ENCODE peak calls at places on chromosomes 12 and 14, in eight cellular contexts. V is H1, F is ovary, U is A549, I is tibial nerve, S is HepG2, D is upper lobe of left lung, Q is suprapubic skin. B is an unnamed sample.

GRCh38 chr14:54815016-54815415 is 87.6 kb downstream of the GCH1 start:
- DNase-seq in V (no peak), Q (no peak), U (no peak), D (no peak), F (no peak), S (no peak), I (no peak), B (no peak)

GRCh38 chr14:50756300-50756699 is 74.7 kb downstream of the NIN start:
- DNase-seq in Q (no peak), I (no peak), V (no peak), D (peak), U (no peak), F (no peak), S (no peak), B (no peak)

GRCh38 chr12:8709124-8709830 is 11.5 kb downstream of the RIMKLB start:
- DNase-seq in S (no peak), U (no peak), I (no peak), Q (no peak), F (peak), D (peak), V (no peak), B (peak)

GRCh38 chr12:724194-724855 is 28.1 kb upstream of the WNK1 start:
- DNase-seq in I (no peak), F (no peak), V (no peak), D (peak), Q (no peak), U (no peak), S (no peak), B (no peak)

GRCh38 chr14:35254736-35255135 is 37.4 kb upstream of the PSMA6 start:
- DNase-seq in I (no peak), Q (no peak), V (no peak), F (no peak), D (no peak), S (no peak), U (no peak), B (no peak)

GRCh38 chr12:14841761-14842160 is 1.6 kb downstream of the ART4 start:
- DNase-seq in S (peak), Q (peak), I (peak), V (no peak), U (peak), F (no peak), D (peak), B (no peak)

GRCh38 chr14:70416322-70416716 is 571 bp downstream of the SYNJ2BP start:
- DNase-seq in Q (no peak), D (no peak), I (no peak), U (no peak), F (no peak), S (no peak), V (no peak), B (no peak)

GRCh38 chr12:24851341-24851740 is 97.6 kb downstream of the BCAT1 start:
- DNase-seq in I (no peak), F (no peak), U (no peak), V (no peak), Q (no peak), S (no peak), D (no peak), B (no peak)

GRCh38 chr12:132066749-132067148 is 77.4 kb downstream of the DDX51 start:
- DNase-seq in U (no peak), F (no peak), D (no peak), S (no peak), Q (no peak), V (no peak), I (no peak), B (no peak)

GRCh38 chr12:51752490-51752889 is 96.0 kb downstream of the FIGNL2 start:
- DNase-seq in V (no peak), I (peak), D (peak), U (no peak), S (no peak), F (no peak), Q (no peak), B (peak)

GRCh38 chr12:65886996-65887395 is 62.7 kb downstream of the HMGA2 start:
- DNase-seq in I (no peak), U (no peak), F (no peak), D (no peak), S (no peak), V (no peak), Q (no peak), B (no peak)
- TF ChIP-seq EP300 in I (no peak), U (no peak), F (no peak), D (no peak), S (no peak), V (no peak), Q (no peak), B (no peak)

GRCh38 chr14:80202888-80203562 is 8.3 kb downstream of the DIO2 start:
- DNase-seq in I (no peak), F (no peak), U (no peak), V (peak), S (peak), D (no peak), Q (no peak), B (peak)
- TF ChIP-seq EP300 in I (no peak), F (no peak), U (no peak), V (no peak), S (no peak), D (no peak), Q (no peak), B (no peak)

DNA sequence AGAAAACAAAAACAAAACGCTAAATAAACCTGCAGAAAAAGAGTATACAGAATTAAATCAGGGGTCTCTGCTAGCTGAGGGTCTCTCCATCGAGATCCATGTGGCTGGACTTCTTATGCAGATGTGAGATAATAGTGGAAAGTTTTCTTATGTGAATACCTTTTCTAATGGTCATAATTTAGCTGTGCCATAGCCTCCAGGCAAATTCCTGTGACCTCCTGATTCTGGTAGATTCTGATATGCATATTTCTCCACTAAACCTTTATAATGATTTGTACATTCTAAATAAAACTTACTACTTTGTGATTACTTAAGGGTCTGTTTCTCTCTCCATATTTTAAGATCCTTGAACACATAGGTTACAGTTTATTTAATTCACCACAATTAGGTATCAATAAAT is 1002.6 kb downstream of the GALC start:
- DNase-seq in I (no peak), S (no peak), Q (no peak), V (no peak), D (no peak), U (no peak), F (no peak), B (no peak)
- TF ChIP-seq EP300 in I (no peak), S (no peak), Q (no peak), V (no peak), D (no peak), U (no peak), F (no peak), B (no peak)

GRCh38 chr14:104343690-104344640 is 205.6 kb downstream of the KIF26A start:
- DNase-seq in S (no peak), V (peak), U (no peak), F (no peak), Q (peak), I (no peak), D (peak), B (peak)
- TF ChIP-seq EP300 in S (no peak), V (no peak), U (no peak), F (no peak), Q (no peak), I (no peak), D (no peak), B (no peak)

B was measured in stomach.